ENCODE peak calls at places on chromosomes 12 and 14, in nine cellular contexts. One of them, this sample, is unnamed.

GRCh38 chr12:48824112-48824511 is 5.8 kb downstream of the CACNB3 start:
- DNase-seq in GM13977: no peak
- DNase-seq in neural progenitor cell: no peak
- DNase-seq in stimulated activated CD8-positive, alpha-beta memory T cell treated with anti-CD3 and anti-CD28 coated beads, Interleukin-7, amount 100 ng/mL, for 48 hours: no peak
- DNase-seq in activated T-cell treated with anti-CD3 and anti-CD28 coated beads for 1 hour: no peak
- DNase-seq in memory B cell: no peak
- DNase-seq in NCI-H1417: no peak
- DNase-seq in H7: peak
- DNase-seq in HTR-8/SVneo: no peak
- DNase-seq in this sample: no peak

GRCh38 chr14:106209745-106210144 is 683.4 kb downstream of the TMEM121 start:
- DNase-seq in GM13977: no peak
- DNase-seq in neural progenitor cell: no peak
- DNase-seq in memory B cell: no peak
- DNase-seq in NCI-H1417: no peak
- DNase-seq in activated T-cell treated with anti-CD3 and anti-CD28 coated beads for 1 hour: peak
- DNase-seq in HTR-8/SVneo: no peak
- DNase-seq in H7: no peak
- DNase-seq in stimulated activated CD8-positive, alpha-beta memory T cell treated with anti-CD3 and anti-CD28 coated beads, Interleukin-7, amount 100 ng/mL, for 48 hours: no peak
- DNase-seq in this sample: no peak

GRCh38 chr12:72622556-72622955 is 350.4 kb downstream of the TRHDE start:
- DNase-seq in stimulated activated CD8-positive, alpha-beta memory T cell treated with anti-CD3 and anti-CD28 coated beads, Interleukin-7, amount 100 ng/mL, for 48 hours: no peak
- DNase-seq in memory B cell: no peak
- DNase-seq in GM13977: no peak
- DNase-seq in H7: no peak
- DNase-seq in activated T-cell treated with anti-CD3 and anti-CD28 coated beads for 1 hour: no peak
- DNase-seq in NCI-H1417: no peak
- DNase-seq in HTR-8/SVneo: no peak
- DNase-seq in neural progenitor cell: no peak
- DNase-seq in this sample: no peak

GRCh38 chr12:8712572-8712971 is 14.8 kb downstream of the RIMKLB start:
- DNase-seq in HTR-8/SVneo: no peak
- DNase-seq in NCI-H1417: no peak
- DNase-seq in activated T-cell treated with anti-CD3 and anti-CD28 coated beads for 1 hour: no peak
- DNase-seq in GM13977: no peak
- DNase-seq in neural progenitor cell: no peak
- DNase-seq in stimulated activated CD8-positive, alpha-beta memory T cell treated with anti-CD3 and anti-CD28 coated beads, Interleukin-7, amount 100 ng/mL, for 48 hours: no peak
- DNase-seq in memory B cell: no peak
- DNase-seq in H7: no peak
- DNase-seq in this sample: no peak

GRCh38 chr12:30822385-30823139 is 67.8 kb upstream of the CAPRIN2 start:
- DNase-seq in activated T-cell treated with anti-CD3 and anti-CD28 coated beads for 1 hour: peak
- DNase-seq in neural progenitor cell: peak
- DNase-seq in stimulated activated CD8-positive, alpha-beta memory T cell treated with anti-CD3 and anti-CD28 coated beads, Interleukin-7, amount 100 ng/mL, for 48 hours: no peak
- DNase-seq in HTR-8/SVneo: no peak
- DNase-seq in GM13977: peak
- DNase-seq in NCI-H1417: no peak
- DNase-seq in H7: peak
- DNase-seq in memory B cell: peak
- DNase-seq in this sample: peak

GRCh38 chr12:76337583-76337982 is 10.6 kb downstream of the BBS10 start:
- DNase-seq in NCI-H1417: no peak
- DNase-seq in GM13977: no peak
- DNase-seq in memory B cell: no peak
- DNase-seq in HTR-8/SVneo: no peak
- DNase-seq in activated T-cell treated with anti-CD3 and anti-CD28 coated beads for 1 hour: no peak
- DNase-seq in neural progenitor cell: no peak
- DNase-seq in stimulated activated CD8-positive, alpha-beta memory T cell treated with anti-CD3 and anti-CD28 coated beads, Interleukin-7, amount 100 ng/mL, for 48 hours: no peak
- DNase-seq in H7: no peak
- DNase-seq in this sample: no peak

GRCh38 chr12:23949212-23950010 is at the start of gene SOX5:
- DNase-seq in memory B cell: no peak
- DNase-seq in HTR-8/SVneo: no peak
- DNase-seq in NCI-H1417: peak
- DNase-seq in neural progenitor cell: peak
- DNase-seq in GM13977: no peak
- DNase-seq in stimulated activated CD8-positive, alpha-beta memory T cell treated with anti-CD3 and anti-CD28 coated beads, Interleukin-7, amount 100 ng/mL, for 48 hours: no peak
- DNase-seq in H7: peak
- DNase-seq in activated T-cell treated with anti-CD3 and anti-CD28 coated beads for 1 hour: no peak
- DNase-seq in this sample: peak

GRCh38 chr12:69028941-69029729 is 96.2 kb upstream of the CPM start:
- DNase-seq in NCI-H1417: no peak
- DNase-seq in HTR-8/SVneo: no peak
- DNase-seq in memory B cell: no peak
- DNase-seq in stimulated activated CD8-positive, alpha-beta memory T cell treated with anti-CD3 and anti-CD28 coated beads, Interleukin-7, amount 100 ng/mL, for 48 hours: no peak
- DNase-seq in neural progenitor cell: no peak
- DNase-seq in activated T-cell treated with anti-CD3 and anti-CD28 coated beads for 1 hour: no peak
- DNase-seq in H7: no peak
- DNase-seq in GM13977: no peak
- DNase-seq in this sample: no peak

GRCh38 chr12:100138048-100138907 is 4.4 kb downstream of the BLTP3B start:
- DNase-seq in GM13977: no peak
- DNase-seq in NCI-H1417: no peak
- DNase-seq in activated T-cell treated with anti-CD3 and anti-CD28 coated beads for 1 hour: no peak
- DNase-seq in H7: no peak
- DNase-seq in HTR-8/SVneo: no peak
- DNase-seq in neural progenitor cell: no peak
- DNase-seq in stimulated activated CD8-positive, alpha-beta memory T cell treated with anti-CD3 and anti-CD28 coated beads, Interleukin-7, amount 100 ng/mL, for 48 hours: no peak
- DNase-seq in memory B cell: no peak
- DNase-seq in this sample: no peak

GRCh38 chr12:87038098-87038497 is 781.9 kb upstream of the MGAT4C start:
- DNase-seq in activated T-cell treated with anti-CD3 and anti-CD28 coated beads for 1 hour: no peak
- DNase-seq in H7: no peak
- DNase-seq in GM13977: no peak
- DNase-seq in stimulated activated CD8-positive, alpha-beta memory T cell treated with anti-CD3 and anti-CD28 coated beads, Interleukin-7, amount 100 ng/mL, for 48 hours: no peak
- DNase-seq in neural progenitor cell: no peak
- DNase-seq in NCI-H1417: no peak
- DNase-seq in memory B cell: no peak
- DNase-seq in HTR-8/SVneo: no peak
- DNase-seq in this sample: no peak

GRCh38 chr14:22555573-22556011 is 33.4 kb downstream of the DAD1 start:
- DNase-seq in neural progenitor cell: no peak
- DNase-seq in activated T-cell treated with anti-CD3 and anti-CD28 coated beads for 1 hour: no peak
- DNase-seq in HTR-8/SVneo: no peak
- DNase-seq in NCI-H1417: no peak
- DNase-seq in stimulated activated CD8-positive, alpha-beta memory T cell treated with anti-CD3 and anti-CD28 coated beads, Interleukin-7, amount 100 ng/mL, for 48 hours: peak
- DNase-seq in GM13977: no peak
- DNase-seq in H7: no peak
- DNase-seq in memory B cell: no peak
- DNase-seq in this sample: no peak

GRCh38 chr14:37369446-37369845 is 171.7 kb downstream of the MIPOL1 start:
- DNase-seq in GM13977: no peak
- DNase-seq in stimulated activated CD8-positive, alpha-beta memory T cell treated with anti-CD3 and anti-CD28 coated beads, Interleukin-7, amount 100 ng/mL, for 48 hours: no peak
- DNase-seq in activated T-cell treated with anti-CD3 and anti-CD28 coated beads for 1 hour: no peak
- DNase-seq in NCI-H1417: peak
- DNase-seq in H7: no peak
- DNase-seq in HTR-8/SVneo: no peak
- DNase-seq in memory B cell: no peak
- DNase-seq in neural progenitor cell: no peak
- DNase-seq in this sample: no peak

GRCh38 chr12:95820096-95820703 is 29.6 kb upstream of the NTN4 start:
- DNase-seq in memory B cell: no peak
- DNase-seq in GM13977: peak
- DNase-seq in neural progenitor cell: peak
- DNase-seq in NCI-H1417: peak
- DNase-seq in HTR-8/SVneo: peak
- DNase-seq in activated T-cell treated with anti-CD3 and anti-CD28 coated beads for 1 hour: no peak
- DNase-seq in stimulated activated CD8-positive, alpha-beta memory T cell treated with anti-CD3 and anti-CD28 coated beads, Interleukin-7, amount 100 ng/mL, for 48 hours: no peak
- DNase-seq in H7: peak
- DNase-seq in this sample: no peak

GRCh38 chr14:69284170-69284569 is 24.2 kb downstream of the GALNT16 start:
- DNase-seq in stimulated activated CD8-positive, alpha-beta memory T cell treated with anti-CD3 and anti-CD28 coated beads, Interleukin-7, amount 100 ng/mL, for 48 hours: no peak
- DNase-seq in memory B cell: no peak
- DNase-seq in GM13977: no peak
- DNase-seq in activated T-cell treated with anti-CD3 and anti-CD28 coated beads for 1 hour: no peak
- DNase-seq in NCI-H1417: no peak
- DNase-seq in HTR-8/SVneo: no peak
- DNase-seq in H7: no peak
- DNase-seq in neural progenitor cell: no peak
- DNase-seq in this sample: no peak

GRCh38 chr12:122024132-122024785 is 2.6 kb downstream of the BCL7A start:
- DNase-seq in memory B cell: no peak
- DNase-seq in activated T-cell treated with anti-CD3 and anti-CD28 coated beads for 1 hour: no peak
- DNase-seq in H7: no peak
- DNase-seq in stimulated activated CD8-positive, alpha-beta memory T cell treated with anti-CD3 and anti-CD28 coated beads, Interleukin-7, amount 100 ng/mL, for 48 hours: no peak
- DNase-seq in NCI-H1417: no peak
- DNase-seq in neural progenitor cell: no peak
- DNase-seq in HTR-8/SVneo: no peak
- DNase-seq in GM13977: no peak
- DNase-seq in this sample: no peak

GRCh38 chr12:53701518-53702264 is 25.6 kb downstream of the CALCOCO1 start:
- DNase-seq in stimulated activated CD8-positive, alpha-beta memory T cell treated with anti-CD3 and anti-CD28 coated beads, Interleukin-7, amount 100 ng/mL, for 48 hours: no peak
- DNase-seq in HTR-8/SVneo: peak
- DNase-seq in neural progenitor cell: peak
- DNase-seq in NCI-H1417: peak
- DNase-seq in activated T-cell treated with anti-CD3 and anti-CD28 coated beads for 1 hour: peak
- DNase-seq in H7: peak
- DNase-seq in memory B cell: peak
- DNase-seq in GM13977: peak
- DNase-seq in this sample: peak

GRCh38 chr14:68463705-68464104 is 329.2 kb downstream of the ZFP36L1 start:
- DNase-seq in memory B cell: no peak
- DNase-seq in H7: no peak
- DNase-seq in GM13977: no peak
- DNase-seq in neural progenitor cell: no peak
- DNase-seq in NCI-H1417: no peak
- DNase-seq in HTR-8/SVneo: no peak
- DNase-seq in stimulated activated CD8-positive, alpha-beta memory T cell treated with anti-CD3 and anti-CD28 coated beads, Interleukin-7, amount 100 ng/mL, for 48 hours: no peak
- DNase-seq in activated T-cell treated with anti-CD3 and anti-CD28 coated beads for 1 hour: no peak
- DNase-seq in this sample: no peak

GRCh38 chr12:32534698-32535097 is 135.3 kb downstream of the FGD4 start:
- DNase-seq in HTR-8/SVneo: no peak
- DNase-seq in H7: no peak
- DNase-seq in activated T-cell treated with anti-CD3 and anti-CD28 coated beads for 1 hour: no peak
- DNase-seq in neural progenitor cell: no peak
- DNase-seq in NCI-H1417: no peak
- DNase-seq in stimulated activated CD8-positive, alpha-beta memory T cell treated with anti-CD3 and anti-CD28 coated beads, Interleukin-7, amount 100 ng/mL, for 48 hours: no peak
- DNase-seq in GM13977: no peak
- DNase-seq in memory B cell: no peak
- DNase-seq in this sample: no peak

GRCh38 chr14:88868558-88869159 is 44.2 kb downstream of the TTC8 start:
- DNase-seq in activated T-cell treated with anti-CD3 and anti-CD28 coated beads for 1 hour: no peak
- DNase-seq in stimulated activated CD8-positive, alpha-beta memory T cell treated with anti-CD3 and anti-CD28 coated beads, Interleukin-7, amount 100 ng/mL, for 48 hours: no peak
- DNase-seq in NCI-H1417: peak
- DNase-seq in memory B cell: no peak
- DNase-seq in HTR-8/SVneo: no peak
- DNase-seq in neural progenitor cell: no peak
- DNase-seq in GM13977: peak
- DNase-seq in H7: no peak
- DNase-seq in this sample: no peak

GRCh38 chr12:57623811-57624390 is 9.1 kb downstream of the B4GALNT1 start:
- DNase-seq in activated T-cell treated with anti-CD3 and anti-CD28 coated beads for 1 hour: no peak
- DNase-seq in neural progenitor cell: no peak
- DNase-seq in H7: peak
- DNase-seq in HTR-8/SVneo: no peak
- DNase-seq in stimulated activated CD8-positive, alpha-beta memory T cell treated with anti-CD3 and anti-CD28 coated beads, Interleukin-7, amount 100 ng/mL, for 48 hours: no peak
- DNase-seq in memory B cell: no peak
- DNase-seq in NCI-H1417: no peak
- DNase-seq in GM13977: no peak
- DNase-seq in this sample: no peak

GRCh38 chr12:48630346-48630745 is 51.7 kb downstream of the KANSL2 start:
- DNase-seq in memory B cell: no peak
- DNase-seq in neural progenitor cell: no peak
- DNase-seq in stimulated activated CD8-positive, alpha-beta memory T cell treated with anti-CD3 and anti-CD28 coated beads, Interleukin-7, amount 100 ng/mL, for 48 hours: no peak
- DNase-seq in HTR-8/SVneo: no peak
- DNase-seq in NCI-H1417: no peak
- DNase-seq in GM13977: no peak
- DNase-seq in activated T-cell treated with anti-CD3 and anti-CD28 coated beads for 1 hour: no peak
- DNase-seq in H7: no peak
- DNase-seq in this sample: no peak

GRCh38 chr12:65490193-65490592 is 211.7 kb downstream of the MSRB3 start:
- DNase-seq in NCI-H1417: no peak
- DNase-seq in activated T-cell treated with anti-CD3 and anti-CD28 coated beads for 1 hour: no peak
- DNase-seq in GM13977: no peak
- DNase-seq in neural progenitor cell: no peak
- DNase-seq in H7: no peak
- DNase-seq in HTR-8/SVneo: no peak
- DNase-seq in stimulated activated CD8-positive, alpha-beta memory T cell treated with anti-CD3 and anti-CD28 coated beads, Interleukin-7, amount 100 ng/mL, for 48 hours: no peak
- DNase-seq in memory B cell: no peak
- DNase-seq in this sample: no peak

GRCh38 chr12:122866950-122867607 is 28.8 kb downstream of the VPS37B start:
- DNase-seq in GM13977: no peak
- DNase-seq in NCI-H1417: no peak
- DNase-seq in memory B cell: no peak
- DNase-seq in neural progenitor cell: no peak
- DNase-seq in H7: peak
- DNase-seq in HTR-8/SVneo: no peak
- DNase-seq in activated T-cell treated with anti-CD3 and anti-CD28 coated beads for 1 hour: no peak
- DNase-seq in stimulated activated CD8-positive, alpha-beta memory T cell treated with anti-CD3 and anti-CD28 coated beads, Interleukin-7, amount 100 ng/mL, for 48 hours: no peak
- DNase-seq in this sample: no peak

GRCh38 chr14:100815478-100816285 is 10.2 kb upstream of the MEG3 start:
- DNase-seq in memory B cell: no peak
- DNase-seq in activated T-cell treated with anti-CD3 and anti-CD28 coated beads for 1 hour: no peak
- DNase-seq in stimulated activated CD8-positive, alpha-beta memory T cell treated with anti-CD3 and anti-CD28 coated beads, Interleukin-7, amount 100 ng/mL, for 48 hours: no peak
- DNase-seq in NCI-H1417: no peak
- DNase-seq in GM13977: no peak
- DNase-seq in H7: no peak
- DNase-seq in HTR-8/SVneo: no peak
- DNase-seq in neural progenitor cell: no peak
- DNase-seq in this sample: no peak

GRCh38 chr14:88195676-88196075 is 127.4 kb downstream of the KCNK10 start:
- DNase-seq in activated T-cell treated with anti-CD3 and anti-CD28 coated beads for 1 hour: no peak
- DNase-seq in NCI-H1417: peak
- DNase-seq in stimulated activated CD8-positive, alpha-beta memory T cell treated with anti-CD3 and anti-CD28 coated beads, Interleukin-7, amount 100 ng/mL, for 48 hours: no peak
- DNase-seq in HTR-8/SVneo: no peak
- DNase-seq in GM13977: no peak
- DNase-seq in memory B cell: no peak
- DNase-seq in H7: no peak
- DNase-seq in neural progenitor cell: peak
- DNase-seq in this sample: no peak